ENCODE peak calls at places on chromosome 14, in five cellular contexts. I, M, Z, L and B are unnamed samples.
A peak's percentile ranks its signal among the peaks of the same experiment; 100 is the strongest.

GRCh38 chr14:98070521-98070920 is 1201.5 kb downstream of the BCL11B start:
- DNase-seq in I (no peak), M (no peak), Z (no peak), L (no peak), B (no peak)

GRCh38 chr14:94805726-94806288 is 35.9 kb upstream of the GSC start:
- DNase-seq in I (no peak), M (peak; percentile 4), Z (no peak), L (no peak), B (no peak)

GRCh38 chr14:34078117-34078743 is 127.4 kb upstream of the EGLN3 start:
- DNase-seq in I (no peak), M (no peak), Z (no peak), L (no peak), B (no peak)

GRCh38 chr14:102690509-102691286 is 86.6 kb upstream of the TRAF3 start:
- DNase-seq in I (no peak), M (no peak), Z (no peak), L (no peak), B (no peak)

GRCh38 chr14:37597538-37598084 is 2.2 kb downstream of the TTC6 start:
- DNase-seq in I (no peak), M (no peak), Z (peak; percentile 38), L (peak; percentile 53), B (no peak)

GRCh38 chr14:102589761-102590290 is 2.6 kb upstream of the RCOR1 start:
- DNase-seq in I (no peak), M (no peak), Z (no peak), L (no peak), B (no peak)

GRCh38 chr14:70809238-70810214 is at the start of gene MAP3K9:
- DNase-seq in I (peak; percentile 75), M (peak; percentile 33), Z (peak; percentile 99), L (peak; percentile 97), B (peak; percentile 89)

GRCh38 chr14:37544407-37544806 is 50.6 kb downstream of the FOXA1 start:
- DNase-seq in I (no peak), M (no peak), Z (no peak), L (no peak), B (no peak)

GRCh38 chr14:74251546-74252030 is 12.3 kb downstream of the VSX2 start:
- DNase-seq in I (peak; percentile 65), M (peak; percentile 82), Z (peak; percentile 80), L (peak; percentile 77), B (peak; percentile 70)

GRCh38 chr14:57933363-57933762 is 67.5 kb upstream of the SLC35F4 start:
- DNase-seq in I (no peak), M (no peak), Z (no peak), L (no peak), B (no peak)

GRCh38 chr14:104789752-104790743 is 5.5 kb downstream of the AKT1 start:
- DNase-seq in I (no peak), M (no peak), Z (no peak), L (no peak), B (no peak)

GRCh38 chr14:105069554-105069886 is 4.3 kb upstream of the GPR132 start:
- DNase-seq in I (no peak), M (no peak), Z (no peak), L (no peak), B (no peak)

GRCh38 chr14:69335421-69335820 is 62.7 kb downstream of the ERH start:
- DNase-seq in I (no peak), M (no peak), Z (no peak), L (no peak), B (no peak)

GRCh38 chr14:32087173-32087861 is 10.2 kb downstream of the ARHGAP5 start:
- DNase-seq in I (no peak), M (peak; percentile 53), Z (no peak), L (no peak), B (no peak)

GRCh38 chr14:67749341-67750110 is 47.8 kb downstream of the RDH12 start:
- DNase-seq in I (no peak), M (peak; percentile 27), Z (peak; percentile 76), L (no peak), B (no peak)

GRCh38 chr14:96225745-96226151 is 21.1 kb downstream of the BDKRB2 start:
- DNase-seq in I (no peak), M (no peak), Z (no peak), L (peak; percentile 73), B (peak; percentile 13)

GRCh38 chr14:92726135-92726932 is 22.1 kb downstream of the LGMN start:
- DNase-seq in I (peak; percentile 43), M (peak; percentile 94), Z (no peak), L (no peak), B (no peak)

GRCh38 chr14:24993631-24994030 is 56.3 kb downstream of the STXBP6 start:
- DNase-seq in I (no peak), M (no peak), Z (no peak), L (no peak), B (no peak)

GRCh38 chr14:34324363-34324795 is 137.7 kb downstream of the SPTSSA start:
- DNase-seq in I (no peak), M (peak; percentile 59), Z (peak; percentile 29), L (peak; percentile 48), B (peak; percentile 53)

GRCh38 chr14:90188588-90188987 is 67.8 kb upstream of the PSMC1 start:
- DNase-seq in I (no peak), M (no peak), Z (no peak), L (no peak), B (no peak)

GRCh38 chr14:71322660-71323250 is 415.5 kb downstream of the PCNX1 start:
- DNase-seq in I (peak; percentile 12), M (peak; percentile 79), Z (no peak), L (no peak), B (peak; percentile 63)

GRCh38 chr14:69715725-69716482 is 51.0 kb upstream of the SRSF5 start:
- DNase-seq in I (no peak), M (peak; percentile 98), Z (no peak), L (no peak), B (no peak)

GRCh38 chr14:77088219-77088618 is 9.8 kb upstream of the CIPC start:
- DNase-seq in I (no peak), M (no peak), Z (no peak), L (no peak), B (no peak)

GRCh38 chr14:105999361-106000028 is 473.1 kb downstream of the TMEM121 start:
- DNase-seq in I (peak; percentile 53), M (peak; percentile 0), Z (peak; percentile 56), L (peak; percentile 13), B (no peak)

GRCh38 chr14:102088012-102088792 is 1.4 kb upstream of the HSP90AA1 start:
- DNase-seq in I (peak; percentile 30), M (peak; percentile 17), Z (no peak), L (peak; percentile 36), B (peak; percentile 75)

GRCh38 chr14:71103662-71104484 is 196.6 kb downstream of the PCNX1 start:
- DNase-seq in I (peak; percentile 23), M (peak; percentile 86), Z (peak; percentile 25), L (peak; percentile 22), B (peak; percentile 69)

GRCh38 chr14:21527320-21527679 is 1.2 kb upstream of the SALL2 start:
- DNase-seq in I (no peak), M (no peak), Z (no peak), L (no peak), B (no peak)

GRCh38 chr14:73426877-73427276 is 31.5 kb downstream of the NUMB start:
- DNase-seq in I (no peak), M (peak; percentile 50), Z (no peak), L (no peak), B (no peak)

GRCh38 chr14:20706657-20707355 is 18.2 kb downstream of the ANG start:
- DNase-seq in I (no peak), M (peak; percentile 44), Z (no peak), L (no peak), B (no peak)

GRCh38 chr14:36981832-36982528 is 190.4 kb downstream of the SLC25A21 start:
- DNase-seq in I (no peak), M (peak; percentile 14), Z (no peak), L (no peak), B (no peak)

GRCh38 chr14:103372552-103373304 is 12.5 kb upstream of the MARK3 start:
- DNase-seq in I (no peak), M (peak; percentile 87), Z (no peak), L (no peak), B (no peak)

GRCh38 chr14:39091716-39092115 is 11.3 kb downstream of the SEC23A start:
- DNase-seq in I (no peak), M (no peak), Z (no peak), L (no peak), B (no peak)